ENCODE peak calls at places on chromosome 18, in eight cellular contexts. One of them, this sample, is unnamed.

GRCh38 chr18:77134611-77135010 is 2.0 kb upstream of the MBP start:
- DNase-seq in H9: no peak
- DNase-seq in progenitor cell of endocrine pancreas: no peak
- DNase-seq in foreskin fibroblast: no peak
- DNase-seq in cardiac fibroblast: no peak
- DNase-seq in AG04450: no peak
- DNase-seq in CD4-positive, alpha-beta T cell: no peak
- DNase-seq in GM12865: no peak
- DNase-seq in this sample: no peak

GRCh38 chr18:48997985-48998831 is 47.4 kb upstream of the SMAD7 start:
- DNase-seq in H9: peak
- DNase-seq in progenitor cell of endocrine pancreas: no peak
- DNase-seq in foreskin fibroblast: peak
- DNase-seq in cardiac fibroblast: peak
- DNase-seq in AG04450: peak
- DNase-seq in CD4-positive, alpha-beta T cell: no peak
- DNase-seq in GM12865: no peak
- DNase-seq in this sample: peak

GRCh38 chr18:77733292-77733903 is 483.8 kb downstream of the GALR1 start:
- DNase-seq in H9: peak
- DNase-seq in progenitor cell of endocrine pancreas: no peak
- DNase-seq in foreskin fibroblast: no peak
- DNase-seq in cardiac fibroblast: no peak
- DNase-seq in AG04450: no peak
- DNase-seq in CD4-positive, alpha-beta T cell: no peak
- DNase-seq in GM12865: no peak
- DNase-seq in this sample: no peak

GRCh38 chr18:70243131-70243530 is 37.6 kb upstream of the RTTN start:
- DNase-seq in H9: no peak
- DNase-seq in progenitor cell of endocrine pancreas: no peak
- DNase-seq in foreskin fibroblast: no peak
- DNase-seq in cardiac fibroblast: no peak
- DNase-seq in AG04450: no peak
- DNase-seq in CD4-positive, alpha-beta T cell: no peak
- DNase-seq in GM12865: no peak
- DNase-seq in this sample: no peak

GRCh38 chr18:68769423-68769822 is 28.5 kb upstream of the CCDC102B start:
- DNase-seq in H9: no peak
- DNase-seq in progenitor cell of endocrine pancreas: no peak
- DNase-seq in foreskin fibroblast: peak
- DNase-seq in cardiac fibroblast: peak
- DNase-seq in AG04450: no peak
- DNase-seq in CD4-positive, alpha-beta T cell: no peak
- DNase-seq in GM12865: no peak
- DNase-seq in this sample: no peak

GRCh38 chr18:54776282-54776977 is 51.8 kb upstream of the RAB27B start:
- DNase-seq in H9: no peak
- DNase-seq in progenitor cell of endocrine pancreas: no peak
- DNase-seq in foreskin fibroblast: peak
- DNase-seq in cardiac fibroblast: peak
- DNase-seq in AG04450: peak
- DNase-seq in CD4-positive, alpha-beta T cell: no peak
- DNase-seq in GM12865: peak
- DNase-seq in this sample: peak

GRCh38 chr18:55856191-55856590 is 268.2 kb upstream of the TCF4 start:
- DNase-seq in H9: peak
- DNase-seq in progenitor cell of endocrine pancreas: no peak
- DNase-seq in foreskin fibroblast: peak
- DNase-seq in cardiac fibroblast: peak
- DNase-seq in AG04450: peak
- DNase-seq in CD4-positive, alpha-beta T cell: no peak
- DNase-seq in GM12865: no peak
- DNase-seq in this sample: peak

GRCh38 chr18:55731594-55732042 is 143.6 kb upstream of the TCF4 start:
- DNase-seq in H9: no peak
- DNase-seq in progenitor cell of endocrine pancreas: no peak
- DNase-seq in foreskin fibroblast: peak
- DNase-seq in cardiac fibroblast: peak
- DNase-seq in AG04450: no peak
- DNase-seq in CD4-positive, alpha-beta T cell: no peak
- DNase-seq in GM12865: peak
- DNase-seq in this sample: no peak

GRCh38 chr18:71374294-71374693 is 1085.4 kb downstream of the SOCS6 start:
- DNase-seq in H9: peak
- DNase-seq in progenitor cell of endocrine pancreas: no peak
- DNase-seq in foreskin fibroblast: no peak
- DNase-seq in cardiac fibroblast: no peak
- DNase-seq in AG04450: no peak
- DNase-seq in CD4-positive, alpha-beta T cell: no peak
- DNase-seq in GM12865: no peak
- DNase-seq in this sample: no peak

GRCh38 chr18:57122906-57123510 is 23.9 kb upstream of the BOD1L2 start:
- DNase-seq in H9: peak
- DNase-seq in progenitor cell of endocrine pancreas: no peak
- DNase-seq in foreskin fibroblast: no peak
- DNase-seq in cardiac fibroblast: no peak
- DNase-seq in AG04450: no peak
- DNase-seq in CD4-positive, alpha-beta T cell: no peak
- DNase-seq in GM12865: no peak
- DNase-seq in this sample: no peak

GRCh38 chr18:56076735-56077134 is 488.7 kb upstream of the TCF4 start:
- DNase-seq in H9: no peak
- DNase-seq in progenitor cell of endocrine pancreas: no peak
- DNase-seq in foreskin fibroblast: no peak
- DNase-seq in cardiac fibroblast: no peak
- DNase-seq in AG04450: no peak
- DNase-seq in CD4-positive, alpha-beta T cell: no peak
- DNase-seq in GM12865: no peak
- DNase-seq in this sample: no peak

GRCh38 chr18:48529796-48530195 is 9.0 kb upstream of the CTIF start:
- DNase-seq in H9: peak
- DNase-seq in progenitor cell of endocrine pancreas: no peak
- DNase-seq in foreskin fibroblast: peak
- DNase-seq in cardiac fibroblast: peak
- DNase-seq in AG04450: no peak
- DNase-seq in CD4-positive, alpha-beta T cell: no peak
- DNase-seq in GM12865: no peak
- DNase-seq in this sample: peak

GRCh38 chr18:12862874-12863482 is 21.1 kb downstream of the PTPN2 start:
- DNase-seq in H9: no peak
- DNase-seq in progenitor cell of endocrine pancreas: no peak
- DNase-seq in foreskin fibroblast: no peak
- DNase-seq in cardiac fibroblast: no peak
- DNase-seq in AG04450: no peak
- DNase-seq in CD4-positive, alpha-beta T cell: no peak
- DNase-seq in GM12865: no peak
- DNase-seq in this sample: no peak

GRCh38 chr18:26103579-26103978 is 13.2 kb upstream of the SS18 start:
- DNase-seq in H9: peak
- DNase-seq in progenitor cell of endocrine pancreas: no peak
- DNase-seq in foreskin fibroblast: no peak
- DNase-seq in cardiac fibroblast: no peak
- DNase-seq in AG04450: no peak
- DNase-seq in CD4-positive, alpha-beta T cell: peak
- DNase-seq in GM12865: peak
- DNase-seq in this sample: no peak

GRCh38 chr18:59460060-59460395 is 101.0 kb upstream of the LMAN1 start:
- DNase-seq in H9: no peak
- DNase-seq in progenitor cell of endocrine pancreas: no peak
- DNase-seq in foreskin fibroblast: peak
- DNase-seq in cardiac fibroblast: peak
- DNase-seq in AG04450: peak
- DNase-seq in CD4-positive, alpha-beta T cell: no peak
- DNase-seq in GM12865: no peak
- DNase-seq in this sample: no peak

GRCh38 chr18:49168281-49168680 is 217.5 kb upstream of the SMAD7 start:
- DNase-seq in H9: no peak
- DNase-seq in progenitor cell of endocrine pancreas: no peak
- DNase-seq in foreskin fibroblast: no peak
- DNase-seq in cardiac fibroblast: no peak
- DNase-seq in AG04450: no peak
- DNase-seq in CD4-positive, alpha-beta T cell: no peak
- DNase-seq in GM12865: no peak
- DNase-seq in this sample: no peak

GRCh38 chr18:55489742-55490055 is 98.3 kb downstream of the TCF4 start:
- DNase-seq in H9: no peak
- DNase-seq in progenitor cell of endocrine pancreas: no peak
- DNase-seq in foreskin fibroblast: peak
- DNase-seq in cardiac fibroblast: no peak
- DNase-seq in AG04450: no peak
- DNase-seq in CD4-positive, alpha-beta T cell: no peak
- DNase-seq in GM12865: peak
- DNase-seq in this sample: no peak

GRCh38 chr18:54140641-54141040 is 83.8 kb downstream of the MBD2 start:
- DNase-seq in H9: no peak
- DNase-seq in progenitor cell of endocrine pancreas: no peak
- DNase-seq in foreskin fibroblast: peak
- DNase-seq in cardiac fibroblast: peak
- DNase-seq in AG04450: no peak
- DNase-seq in CD4-positive, alpha-beta T cell: no peak
- DNase-seq in GM12865: no peak
- DNase-seq in this sample: peak

GRCh38 chr18:74683573-74683972 is 85.9 kb downstream of the ZNF407 start:
- DNase-seq in H9: no peak
- DNase-seq in progenitor cell of endocrine pancreas: no peak
- DNase-seq in foreskin fibroblast: peak
- DNase-seq in cardiac fibroblast: no peak
- DNase-seq in AG04450: no peak
- DNase-seq in CD4-positive, alpha-beta T cell: no peak
- DNase-seq in GM12865: no peak
- DNase-seq in this sample: no peak

GRCh38 chr18:37430346-37431076 is 135.1 kb downstream of the CELF4 start:
- DNase-seq in H9: peak
- DNase-seq in progenitor cell of endocrine pancreas: no peak
- DNase-seq in foreskin fibroblast: no peak
- DNase-seq in cardiac fibroblast: no peak
- DNase-seq in AG04450: no peak
- DNase-seq in CD4-positive, alpha-beta T cell: no peak
- DNase-seq in GM12865: no peak
- DNase-seq in this sample: no peak

GRCh38 chr18:4144201-4144600 is 310.9 kb downstream of the DLGAP1 start:
- DNase-seq in H9: peak
- DNase-seq in progenitor cell of endocrine pancreas: no peak
- DNase-seq in foreskin fibroblast: no peak
- DNase-seq in cardiac fibroblast: no peak
- DNase-seq in AG04450: no peak
- DNase-seq in CD4-positive, alpha-beta T cell: no peak
- DNase-seq in GM12865: no peak
- DNase-seq in this sample: no peak

GRCh38 chr18:37445368-37445767 is 120.2 kb downstream of the CELF4 start:
- DNase-seq in H9: no peak
- DNase-seq in progenitor cell of endocrine pancreas: no peak
- DNase-seq in foreskin fibroblast: peak
- DNase-seq in cardiac fibroblast: no peak
- DNase-seq in AG04450: no peak
- DNase-seq in CD4-positive, alpha-beta T cell: no peak
- DNase-seq in GM12865: no peak
- DNase-seq in this sample: peak

GRCh38 chr18:2471523-2471922 is 99.8 kb downstream of the METTL4 start:
- DNase-seq in H9: no peak
- DNase-seq in progenitor cell of endocrine pancreas: no peak
- DNase-seq in foreskin fibroblast: no peak
- DNase-seq in cardiac fibroblast: no peak
- DNase-seq in AG04450: no peak
- DNase-seq in CD4-positive, alpha-beta T cell: no peak
- DNase-seq in GM12865: peak
- DNase-seq in this sample: no peak
- TF ChIP-seq CTCF in H9: peak
- TF ChIP-seq CTCF in progenitor cell of endocrine pancreas: peak
- TF ChIP-seq CTCF in foreskin fibroblast: no peak
- TF ChIP-seq CTCF in cardiac fibroblast: peak
- TF ChIP-seq CTCF in AG04450: peak
- TF ChIP-seq CTCF in CD4-positive, alpha-beta T cell: no peak
- TF ChIP-seq CTCF in GM12865: peak
- TF ChIP-seq CTCF in this sample: peak

GRCh38 chr18:22363867-22364463 is 53.8 kb downstream of the CTAGE1 start:
- DNase-seq in H9: no peak
- DNase-seq in progenitor cell of endocrine pancreas: no peak
- DNase-seq in foreskin fibroblast: peak
- DNase-seq in cardiac fibroblast: peak
- DNase-seq in AG04450: no peak
- DNase-seq in CD4-positive, alpha-beta T cell: no peak
- DNase-seq in GM12865: no peak
- DNase-seq in this sample: no peak
- TF ChIP-seq CTCF in H9: peak
- TF ChIP-seq CTCF in progenitor cell of endocrine pancreas: peak
- TF ChIP-seq CTCF in foreskin fibroblast: no peak
- TF ChIP-seq CTCF in cardiac fibroblast: peak
- TF ChIP-seq CTCF in AG04450: peak
- TF ChIP-seq CTCF in CD4-positive, alpha-beta T cell: no peak
- TF ChIP-seq CTCF in GM12865: no peak
- TF ChIP-seq CTCF in this sample: no peak

GRCh38 chr18:34283506-34283905 is 58.8 kb upstream of the NOL4 start:
- DNase-seq in H9: no peak
- DNase-seq in progenitor cell of endocrine pancreas: no peak
- DNase-seq in foreskin fibroblast: no peak
- DNase-seq in cardiac fibroblast: no peak
- DNase-seq in AG04450: no peak
- DNase-seq in CD4-positive, alpha-beta T cell: no peak
- DNase-seq in GM12865: no peak
- DNase-seq in this sample: no peak

DNA sequence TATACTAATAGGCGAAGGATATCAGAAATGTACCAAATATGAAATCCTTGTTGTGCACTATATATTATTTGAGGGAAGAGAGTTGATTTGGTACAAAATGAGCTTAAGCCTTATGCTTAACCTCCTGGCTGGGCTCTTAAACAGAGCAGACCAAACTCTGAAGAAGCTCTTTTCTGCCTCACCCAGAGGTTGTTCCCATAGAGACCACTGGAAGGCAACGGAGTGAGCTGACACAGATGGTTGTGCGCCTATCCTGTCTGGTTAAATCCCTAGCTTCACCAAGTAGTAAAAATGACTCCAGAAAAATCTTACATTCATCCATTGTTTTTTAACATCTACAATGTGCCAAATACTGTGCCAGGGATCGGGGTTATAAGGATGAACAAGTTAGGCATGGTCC is 55.9 kb upstream of the NOL4 start:
- DNase-seq in H9: no peak
- DNase-seq in progenitor cell of endocrine pancreas: no peak
- DNase-seq in foreskin fibroblast: no peak
- DNase-seq in cardiac fibroblast: no peak
- DNase-seq in AG04450: no peak
- DNase-seq in CD4-positive, alpha-beta T cell: no peak
- DNase-seq in GM12865: no peak
- DNase-seq in this sample: no peak
- TF ChIP-seq CTCF in H9: no peak
- TF ChIP-seq CTCF in progenitor cell of endocrine pancreas: no peak
- TF ChIP-seq CTCF in foreskin fibroblast: no peak
- TF ChIP-seq CTCF in cardiac fibroblast: no peak
- TF ChIP-seq CTCF in AG04450: no peak
- TF ChIP-seq CTCF in CD4-positive, alpha-beta T cell: no peak
- TF ChIP-seq CTCF in GM12865: no peak
- TF ChIP-seq CTCF in this sample: no peak

DNA sequence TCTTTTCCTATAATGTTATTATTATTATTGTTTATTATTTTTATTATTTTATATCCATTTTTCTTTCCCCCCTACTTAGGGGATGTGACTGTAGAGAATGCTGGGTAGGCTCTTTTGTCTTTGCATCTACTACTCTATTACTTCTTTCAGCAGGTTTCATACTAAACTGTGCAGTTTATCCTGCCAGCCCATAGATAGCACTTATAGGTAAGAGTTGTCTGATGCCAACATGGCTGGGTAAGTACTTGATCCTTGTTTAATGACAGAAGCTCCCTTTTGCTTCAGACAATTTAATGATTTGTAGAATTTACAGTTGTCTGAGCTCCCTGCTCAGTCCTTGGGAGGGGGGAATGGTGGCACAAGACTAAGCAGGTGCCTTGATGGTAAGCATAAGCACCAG is 262.9 kb upstream of the CDH2 start:
- DNase-seq in H9: no peak
- DNase-seq in progenitor cell of endocrine pancreas: no peak
- DNase-seq in foreskin fibroblast: peak
- DNase-seq in cardiac fibroblast: peak
- DNase-seq in AG04450: no peak
- DNase-seq in CD4-positive, alpha-beta T cell: no peak
- DNase-seq in GM12865: peak
- DNase-seq in this sample: no peak
- TF ChIP-seq CTCF in H9: no peak
- TF ChIP-seq CTCF in progenitor cell of endocrine pancreas: no peak
- TF ChIP-seq CTCF in foreskin fibroblast: no peak
- TF ChIP-seq CTCF in cardiac fibroblast: no peak
- TF ChIP-seq CTCF in AG04450: no peak
- TF ChIP-seq CTCF in CD4-positive, alpha-beta T cell: no peak
- TF ChIP-seq CTCF in GM12865: peak
- TF ChIP-seq CTCF in this sample: no peak